ENCODE peak calls at places on chromosomes 1 and 21, in nine cellular contexts. L is cardiac muscle cell, E is body of pancreas, V is pancreas, Y is lower lobe of right lung, S is AG04450, K is heart right ventricle, H is GM23248, B is left lung. Q is an unnamed sample. For H3K9me3, the result is how much of the 10 kb centered on the place peaks cover.

GRCh38 chr1:114718661-114719423 is 2.3 kb upstream of the NRAS start:
- DNase-seq in L (no peak), E (no peak), V (no peak), Y (no peak), S (no peak), K (no peak), H (peak), B (no peak), Q (no peak)

GRCh38 chr1:87226341-87226760 is 102.3 kb upstream of the LMO4 start:
- DNase-seq in L (peak), E (peak), V (peak), Y (peak), S (peak), K (peak), H (peak), B (peak), Q (no peak)

GRCh38 chr1:70034403-70034802 is 171.0 kb downstream of the LRRC40 start:
- DNase-seq in L (peak), E (no peak), V (no peak), Y (no peak), S (peak), K (no peak), H (peak), B (no peak), Q (no peak)

GRCh38 chr1:231234506-231234905 is 6.5 kb upstream of the GNPAT start:
- DNase-seq in L (no peak), E (no peak), V (no peak), Y (no peak), S (no peak), K (no peak), H (no peak), B (no peak), Q (no peak)

GRCh38 chr1:94527447-94528031 is 14.0 kb downstream of the F3 start:
- DNase-seq in L (peak), E (peak), V (no peak), Y (no peak), S (no peak), K (no peak), H (peak), B (no peak), Q (no peak)

GRCh38 chr1:30782361-30783243 is 25.0 kb upstream of the LAPTM5 start:
- DNase-seq in L (peak), E (peak), V (peak), Y (peak), S (no peak), K (peak), H (peak), B (peak), Q (peak)

GRCh38 chr1:15848143-15848928 is 829 bp downstream of the SPEN start:
- DNase-seq in L (peak), E (peak), V (peak), Y (peak), S (no peak), K (peak), H (peak), B (peak), Q (peak)

GRCh38 chr21:29382029-29382654 is 83.4 kb downstream of the BACH1 start:
- DNase-seq in L (no peak), E (no peak), V (no peak), Y (no peak), S (no peak), K (no peak), H (peak), B (no peak), Q (no peak)

GRCh38 chr1:119829636-119830035 is 18.4 kb upstream of the REG4 start:
- DNase-seq in L (no peak), E (no peak), V (no peak), Y (no peak), S (no peak), K (no peak), H (no peak), B (no peak), Q (no peak)

GRCh38 chr21:36127250-36127904 is 7.5 kb upstream of the CBR3 start:
- DNase-seq in L (no peak), E (no peak), V (no peak), Y (no peak), S (no peak), K (no peak), H (no peak), B (no peak), Q (no peak)

GRCh38 chr1:19889656-19890055 is 7.5 kb downstream of the OTUD3 start:
- DNase-seq in L (no peak), E (no peak), V (no peak), Y (no peak), S (no peak), K (no peak), H (no peak), B (no peak), Q (no peak)

GRCh38 chr1:108892356-108893140 is 15.8 kb downstream of the GPSM2 start:
- DNase-seq in L (no peak), E (no peak), V (no peak), Y (no peak), S (no peak), K (no peak), H (peak), B (no peak), Q (no peak)

GRCh38 chr1:220748091-220748934 is at the start of gene MTARC2:
- DNase-seq in L (peak), E (peak), V (peak), Y (peak), S (peak), K (peak), H (peak), B (peak), Q (no peak)

GRCh38 chr1:29389533-29390041 is 153.3 kb downstream of the PTPRU start:
- DNase-seq in L (no peak), E (no peak), V (no peak), Y (no peak), S (no peak), K (no peak), H (no peak), B (no peak), Q (no peak)

DNA sequence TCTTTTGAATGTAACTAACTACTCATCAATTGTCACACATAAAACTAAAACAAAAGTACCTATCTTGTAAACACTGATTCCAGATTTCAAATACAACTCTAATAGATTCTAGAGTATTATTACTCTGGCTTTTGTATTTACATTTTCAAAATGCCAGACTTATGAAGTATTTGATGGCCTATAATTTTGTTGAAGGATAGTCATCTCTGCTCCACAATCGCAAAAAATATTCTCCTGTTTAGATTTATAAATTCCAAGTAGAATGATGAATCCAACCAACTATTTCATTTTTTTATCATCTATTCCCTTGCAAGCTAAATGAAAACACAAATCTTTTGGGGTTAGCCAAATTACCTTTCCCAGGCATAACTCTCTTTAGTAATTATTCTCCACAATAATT is 75.0 kb upstream of the GUCA2A start:
- DNase-seq in L (no peak), E (no peak), V (no peak), Y (no peak), S (no peak), K (no peak), H (no peak), B (no peak), Q (no peak)
- H3K9me3 ChIP-seq in L (under half), E (under half), V (under half), Y (under half), S (under half), K (under half), H (under half), B (under half), Q (under half)

GRCh38 chr1:232737917-232738316 is 67.3 kb upstream of the MAP10 start:
- DNase-seq in L (no peak), E (no peak), V (no peak), Y (no peak), S (no peak), K (no peak), H (no peak), B (no peak), Q (no peak)
- H3K9me3 ChIP-seq in L (under half), E (under half), V (under half), Y (under half), S (under half), K (under half), H (under half), B (under half), Q (under half)

GRCh38 chr21:7957713-7958064 is 2563.7 kb upstream of the TPTE start:
- DNase-seq in L (no peak), E (no peak), V (no peak), Y (no peak), S (no peak), K (no peak), H (no peak), B (no peak), Q (no peak)

GRCh38 chr21:7947422-7947821 is 2574.0 kb upstream of the TPTE start:
- DNase-seq in L (no peak), E (no peak), V (no peak), Y (no peak), S (no peak), K (no peak), H (no peak), B (no peak), Q (no peak)

GRCh38 chr21:7953058-7953457 is 2568.3 kb upstream of the TPTE start:
- DNase-seq in L (no peak), E (no peak), V (no peak), Y (no peak), S (no peak), K (no peak), H (no peak), B (no peak), Q (no peak)

GRCh38 chr21:7951854-7952519 is 2569.4 kb upstream of the TPTE start:
- DNase-seq in L (no peak), E (no peak), V (no peak), Y (no peak), S (no peak), K (no peak), H (no peak), B (no peak), Q (no peak)

GRCh38 chr21:7952648-7953047 is 2568.7 kb upstream of the TPTE start:
- DNase-seq in L (no peak), E (no peak), V (no peak), Y (no peak), S (no peak), K (no peak), H (no peak), B (no peak), Q (no peak)
- H3K9me3 ChIP-seq in L (half or more), E (under half), V (under half), Y (half or more), S (half or more), K (under half), H (under half), B (half or more), Q (half or more)

DNA sequence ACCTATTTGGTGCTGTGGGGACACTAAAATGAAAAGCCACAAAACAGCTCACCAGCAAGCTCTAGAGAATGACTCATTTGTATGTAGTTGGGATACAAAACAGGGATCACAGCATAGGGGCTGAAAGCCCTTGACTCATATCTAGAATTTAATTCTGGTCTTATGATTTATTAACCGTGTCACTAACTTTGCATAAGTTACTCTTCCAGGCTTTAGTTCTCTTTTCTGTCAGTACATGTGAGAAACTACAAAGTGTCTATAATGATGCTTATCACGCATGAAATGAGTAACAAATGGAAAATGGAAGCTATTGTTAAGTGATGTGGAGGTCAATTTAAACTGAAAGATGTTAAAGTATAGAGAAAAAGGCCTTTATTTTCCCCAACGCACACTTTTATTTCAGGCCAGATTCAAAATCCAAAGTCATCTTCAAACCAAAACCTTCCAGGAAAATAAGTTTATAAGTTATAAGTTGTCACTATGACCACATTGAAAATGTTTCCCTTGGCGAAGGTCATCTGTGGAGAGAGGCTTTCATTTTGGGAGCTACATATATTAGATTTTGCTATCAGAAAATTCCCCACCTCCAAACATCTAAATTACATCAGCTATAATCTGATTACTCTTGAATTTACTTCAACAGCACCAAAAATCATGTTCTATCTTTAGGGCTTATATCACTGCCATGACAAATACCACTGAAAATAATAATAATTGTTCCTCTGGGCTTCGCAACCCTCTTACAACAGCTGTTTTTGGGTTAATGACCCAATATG is 430.5 kb downstream of the MRPL39 start:
- DNase-seq in L (no peak), E (no peak), V (no peak), Y (no peak), S (no peak), K (no peak), H (no peak), B (no peak), Q (no peak)
- H3K9me3 ChIP-seq in L (under half), E (under half), V (under half), Y (under half), S (under half), K (under half), H (under half), B (under half), Q (under half)

DNA sequence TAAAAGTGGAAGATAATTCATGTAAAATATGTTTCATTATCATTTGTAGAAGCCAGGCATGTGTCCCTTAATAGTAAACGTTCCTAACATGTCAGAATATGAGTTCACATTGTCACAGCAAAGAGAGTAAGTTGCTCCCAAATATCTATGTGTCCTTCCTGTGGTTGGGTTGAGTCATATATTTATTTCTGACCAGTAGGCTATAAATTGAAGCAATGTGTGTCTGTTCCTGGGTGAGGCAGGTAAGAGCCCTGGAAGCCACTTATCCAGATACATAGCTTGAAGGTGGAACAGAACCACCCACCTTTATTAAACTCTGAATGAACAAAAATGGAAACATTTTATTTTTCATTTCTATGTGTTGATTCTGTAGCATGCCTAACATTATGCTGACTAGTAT is 2251.6 kb downstream of the NCAM2 start:
- DNase-seq in L (no peak), E (no peak), V (no peak), Y (no peak), S (no peak), K (no peak), H (no peak), B (no peak), Q (no peak)
- H3K9me3 ChIP-seq in L (under half), E (under half), V (under half), Y (under half), S (under half), K (under half), H (under half), B (under half), Q (under half)

DNA sequence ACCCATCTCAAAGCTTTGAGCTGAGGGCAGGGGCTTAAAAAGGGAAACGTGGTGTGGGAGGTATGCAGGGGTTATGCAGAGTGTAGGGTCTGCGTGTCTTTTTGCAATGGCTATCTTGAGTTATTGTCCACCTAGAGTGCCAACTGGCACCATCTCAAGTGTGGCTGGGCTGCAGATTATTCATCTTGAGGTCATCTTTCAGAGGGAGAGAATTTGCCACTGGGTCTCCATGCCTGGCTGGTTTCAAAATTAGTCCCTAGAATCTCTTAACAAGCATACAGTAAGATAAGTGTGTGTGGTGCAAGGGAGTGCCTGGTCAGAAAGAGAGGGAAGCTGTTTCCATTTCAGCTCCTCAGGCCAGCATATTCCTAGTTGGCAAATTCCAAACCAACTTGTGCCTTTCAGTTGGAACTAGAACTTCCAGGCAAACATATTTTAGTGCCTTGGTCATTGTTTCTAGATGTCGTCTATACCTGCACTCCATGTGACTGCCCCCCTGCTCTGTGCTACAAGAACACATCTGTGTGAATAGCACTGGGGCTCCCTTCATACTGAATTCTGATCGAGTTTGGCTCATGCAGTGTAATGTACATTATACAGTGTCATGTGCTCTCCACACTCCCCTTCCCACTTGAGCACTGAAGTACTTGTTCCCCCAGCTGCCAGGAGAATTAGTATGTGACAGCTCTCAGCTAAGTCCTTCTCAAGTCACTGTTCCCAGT is 5.0 kb upstream of the OR2T8 start:
- DNase-seq in L (peak), E (no peak), V (no peak), Y (no peak), S (no peak), K (no peak), H (no peak), B (no peak), Q (no peak)
- H3K9me3 ChIP-seq in L (under half), E (under half), V (under half), Y (under half), S (under half), K (under half), H (under half), B (under half), Q (under half)

GRCh38 chr1:152244576-152244975 is 20.6 kb upstream of the HRNR start:
- DNase-seq in L (no peak), E (no peak), V (no peak), Y (no peak), S (no peak), K (no peak), H (peak), B (no peak), Q (no peak)
- H3K9me3 ChIP-seq in L (under half), E (under half), V (under half), Y (under half), S (under half), K (under half), H (under half), B (under half), Q (under half)

GRCh38 chr1:4483031-4483625 is 171.3 kb upstream of the AJAP1 start:
- DNase-seq in L (no peak), E (no peak), V (peak), Y (no peak), S (no peak), K (no peak), H (no peak), B (no peak), Q (no peak)

GRCh38 chr1:4485878-4486277 is 168.5 kb upstream of the AJAP1 start:
- DNase-seq in L (no peak), E (no peak), V (no peak), Y (no peak), S (no peak), K (no peak), H (no peak), B (no peak), Q (no peak)

GRCh38 chr1:4482526-4482925 is 171.9 kb upstream of the AJAP1 start:
- DNase-seq in L (no peak), E (no peak), V (peak), Y (no peak), S (no peak), K (no peak), H (no peak), B (no peak), Q (no peak)

GRCh38 chr1:4485398-4485797 is 169.0 kb upstream of the AJAP1 start:
- DNase-seq in L (no peak), E (no peak), V (peak), Y (no peak), S (no peak), K (no peak), H (no peak), B (no peak), Q (no peak)

DNA sequence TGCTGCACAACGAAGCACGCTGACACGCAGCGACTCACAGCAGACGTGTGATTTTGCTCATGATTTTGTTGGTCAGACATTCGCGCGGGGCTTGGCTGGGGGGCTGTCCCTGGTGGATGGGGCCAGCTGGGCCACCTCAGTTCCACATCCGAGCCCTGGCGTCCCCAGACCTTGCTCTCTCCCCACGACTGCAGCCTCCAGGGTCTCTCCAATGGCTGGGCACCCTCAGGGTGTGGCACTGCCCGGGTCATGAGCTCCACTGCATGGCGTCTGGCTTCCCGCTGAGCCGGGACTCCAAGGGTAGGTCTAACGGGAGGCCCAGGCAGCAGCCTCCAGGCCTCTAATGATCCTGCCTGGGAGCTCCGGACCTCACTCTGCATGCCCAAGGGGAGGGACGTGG is 173.0 kb upstream of the AJAP1 start:
- DNase-seq in L (no peak), E (no peak), V (peak), Y (no peak), S (no peak), K (no peak), H (no peak), B (no peak), Q (no peak)
- H3K9me3 ChIP-seq in L (under half), E (under half), V (under half), Y (under half), S (half or more), K (under half), H (under half), B (under half), Q (under half)

DNA sequence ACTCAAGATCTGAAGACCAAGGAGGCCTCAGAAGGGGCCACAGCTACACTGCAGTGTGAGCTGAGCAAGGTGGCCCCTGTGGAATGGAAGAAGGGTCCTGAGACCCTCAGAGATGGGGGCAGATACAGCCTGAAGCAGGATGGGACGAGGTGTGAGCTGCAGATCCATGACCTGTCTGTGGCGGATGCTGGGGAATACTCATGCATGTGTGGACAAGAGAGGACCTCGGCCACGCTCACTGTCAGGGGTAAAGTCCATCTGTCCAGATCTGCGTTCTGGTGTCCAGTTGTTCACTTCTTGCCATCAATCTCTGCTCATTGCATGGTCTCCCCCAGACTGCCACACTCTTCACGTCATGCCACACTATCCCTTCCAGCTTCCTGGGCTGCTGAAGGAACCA is 90.6 kb downstream of the OBSCN start:
- DNase-seq in L (no peak), E (no peak), V (no peak), Y (peak), S (no peak), K (no peak), H (no peak), B (no peak), Q (no peak)
- H3K9me3 ChIP-seq in L (under half), E (under half), V (under half), Y (under half), S (under half), K (under half), H (under half), B (under half), Q (under half)

GRCh38 chr1:2967881-2968280 is 53.4 kb upstream of the ACTRT2 start:
- DNase-seq in L (no peak), E (peak), V (peak), Y (no peak), S (no peak), K (no peak), H (no peak), B (no peak), Q (no peak)
- H3K9me3 ChIP-seq in L (under half), E (under half), V (under half), Y (under half), S (half or more), K (under half), H (under half), B (under half), Q (under half)